ENCODE peak calls at places on chromosomes 3 and 15, in six cellular contexts. B, T, G, O, I and A are unnamed samples.

GRCh38 chr3:129058441-129059194 is 2.0 kb upstream of the GP9 start:
- DNase-seq in G (no peak), I (peak; percentile 81), T (no peak), O (no peak), B (no peak), A (peak; percentile 13)

GRCh38 chr15:59814409-59814808 is 125.3 kb upstream of the BNIP2 start:
- DNase-seq in T (no peak), I (no peak), B (no peak), O (no peak), G (no peak), A (no peak)

GRCh38 chr15:27336676-27337075 is 365.7 kb downstream of the GABRG3 start:
- DNase-seq in B (no peak), T (peak; percentile 61), I (no peak), G (no peak), O (no peak), A (no peak)

GRCh38 chr3:52682016-52682415 is 3.7 kb downstream of the PBRM1 start:
- DNase-seq in B (peak; percentile 45), G (no peak), I (peak; percentile 44), T (peak; percentile 80), O (no peak), A (peak; percentile 51)

GRCh38 chr3:189636048-189636447 is 4.9 kb downstream of the TP63 start:
- DNase-seq in T (no peak), O (no peak), I (no peak), B (no peak), G (no peak), A (no peak)

GRCh38 chr3:78754066-78754743 is 1013.6 kb downstream of the ROBO1 start:
- DNase-seq in O (no peak), T (peak; percentile 88), B (peak; percentile 32), G (peak; percentile 20), I (no peak), A (peak; percentile 70)

GRCh38 chr3:10550705-10551104 is 45.3 kb upstream of the ATP2B2 start:
- DNase-seq in B (no peak), I (no peak), G (no peak), T (peak; percentile 10), O (no peak), A (no peak)

GRCh38 chr3:52608337-52608736 is 71.9 kb downstream of the UQCC5 start:
- DNase-seq in I (no peak), G (no peak), B (no peak), O (no peak), T (no peak), A (no peak)

GRCh38 chr3:82815417-82816058 is 1054.1 kb upstream of the GBE1 start:
- DNase-seq in I (no peak), T (no peak), G (no peak), O (no peak), B (no peak), A (no peak)

GRCh38 chr3:111895079-111895478 is 36.0 kb downstream of the PHLDB2 start:
- DNase-seq in G (no peak), I (no peak), B (peak; percentile 49), O (no peak), T (peak; percentile 38), A (no peak)

GRCh38 chr15:58467722-58468436 is 36.1 kb downstream of the LIPC start:
- DNase-seq in I (peak; percentile 70), O (no peak), B (peak; percentile 50), G (no peak), T (peak; percentile 56), A (no peak)
- H3K27ac ChIP-seq in I (peak overlapping the region; percentile 18), O (no peak overlapping the region), B (no peak overlapping the region), G (no peak overlapping the region), T (no peak overlapping the region), A (peak overlapping the region; percentile 96)

GRCh38 chr15:45378149-45378912 is at the start of gene GATM:
- DNase-seq in B (peak; percentile 91), I (peak; percentile 86), T (peak; percentile 85), O (peak; percentile 85), G (peak; percentile 82), A (peak; percentile 55)

GRCh38 chr15:45376967-45377629 is 1.2 kb downstream of the GATM start:
- DNase-seq in B (no peak), I (no peak), O (no peak), T (no peak), G (no peak), A (no peak)

GRCh38 chr15:45378913-45379262 is 544 bp upstream of the GATM start:
- DNase-seq in G (no peak), I (peak; percentile 94), O (no peak), T (no peak), B (no peak), A (no peak)

GRCh38 chr15:45376300-45376928 is 1.9 kb downstream of the GATM start:
- DNase-seq in G (no peak), I (peak; percentile 24), T (no peak), B (no peak), O (no peak), A (no peak)

GRCh38 chr15:45377630-45378148 is 655 bp downstream of the GATM start:
- DNase-seq in T (no peak), B (no peak), O (peak; percentile 54), G (no peak), I (peak; percentile 71), A (no peak)
- H3K27ac ChIP-seq in T (no peak overlapping the region), B (no peak overlapping the region), O (peak overlapping the region; percentile 88), G (no peak overlapping the region), I (peak overlapping the region; percentile 94), A (no peak overlapping the region)

DNA sequence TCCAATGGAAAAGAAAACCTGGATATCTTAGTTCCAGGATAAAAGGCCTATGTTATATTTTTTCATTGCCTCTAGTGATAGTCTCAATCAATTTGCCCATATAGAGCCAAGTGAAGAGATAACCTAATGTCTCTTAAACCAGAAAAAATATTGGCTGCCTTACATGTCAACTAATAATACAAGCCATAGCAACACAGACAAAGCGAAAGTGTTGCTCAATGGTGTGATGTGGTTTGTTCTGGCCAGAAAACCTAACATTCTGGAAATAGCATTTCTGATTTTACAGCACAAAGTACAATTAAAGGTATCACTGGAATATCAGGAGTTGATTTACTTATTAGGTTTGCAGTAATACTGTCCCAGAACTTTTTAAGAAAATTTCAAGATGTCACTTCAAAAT is 101.5 kb downstream of the ATP8B4 start:
- DNase-seq in O (no peak), G (no peak), I (no peak), T (peak; percentile 43), B (no peak), A (no peak)
- H3K27ac ChIP-seq in O (no peak overlapping the region), G (no peak overlapping the region), I (no peak overlapping the region), T (no peak overlapping the region), B (no peak overlapping the region), A (no peak overlapping the region)

GRCh38 chr15:48178612-48178931 is 477 bp upstream of the MYEF2 start:
- DNase-seq in B (no peak), I (no peak), T (peak; percentile 3), G (no peak), O (no peak), A (no peak)

GRCh38 chr15:48176097-48176496 is 2.0 kb downstream of the MYEF2 start:
- DNase-seq in O (no peak), B (no peak), I (no peak), T (peak; percentile 46), G (no peak), A (no peak)

GRCh38 chr15:48177383-48177874 is 666 bp downstream of the MYEF2 start:
- DNase-seq in O (no peak), G (peak; percentile 13), B (no peak), T (peak; percentile 70), I (peak; percentile 7), A (no peak)

GRCh38 chr15:48177875-48178611 is at the start of gene MYEF2:
- DNase-seq in O (peak; percentile 61), T (peak; percentile 66), G (peak; percentile 57), B (peak; percentile 32), I (peak; percentile 83), A (no peak)

DNA sequence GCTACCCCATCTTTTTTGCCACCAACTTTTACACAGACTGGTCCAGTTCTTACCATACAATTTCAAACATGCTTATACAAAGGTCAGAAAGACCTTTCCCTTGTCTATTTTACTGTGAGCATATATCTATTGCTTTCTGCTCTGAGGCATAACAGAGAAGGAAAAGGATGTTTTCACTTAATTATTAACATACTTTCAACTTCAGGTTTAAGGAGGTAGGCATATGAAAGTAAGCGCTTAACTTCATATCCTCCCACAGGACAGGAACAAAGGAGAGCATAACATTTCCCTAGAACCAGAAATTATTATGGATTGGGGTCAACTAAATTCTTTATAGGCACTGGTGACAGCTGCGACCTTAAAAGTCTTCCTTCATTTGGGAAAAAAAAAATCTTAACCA is 1.1 kb downstream of the MYEF2 start:
- DNase-seq in T (no peak), B (no peak), I (no peak), O (no peak), G (no peak), A (no peak)
- H3K27ac ChIP-seq in T (peak overlapping the region; percentile 77), B (no peak overlapping the region), I (peak overlapping the region; percentile 83), O (no peak overlapping the region), G (no peak overlapping the region), A (no peak overlapping the region)

GRCh38 chr3:183094711-183095110 is 4.6 kb downstream of the MCCC1 start:
- DNase-seq in I (peak; percentile 69), G (peak; percentile 58), O (no peak), B (no peak), T (no peak), A (peak; percentile 72)
- H3K27ac ChIP-seq in I (peak overlapping the region; percentile 87), G (no peak overlapping the region), O (no peak overlapping the region), B (no peak overlapping the region), T (no peak overlapping the region), A (no peak overlapping the region)